ENCODE peak calls at places on chromosome 22, in four cellular contexts. V is GM23338, C is mammary epithelial cell, B is AG04450. R is an unnamed sample.

GRCh38 chr22:50277761-50278160 is 7.6 kb upstream of the MAPK11 start:
- DNase-seq in B (no peak), C (no peak), V (no peak), R (no peak)

GRCh38 chr22:23375031-23375827 is 194.9 kb downstream of the BCR start:
- DNase-seq in B (no peak), C (no peak), V (no peak), R (no peak)

GRCh38 chr22:24118689-24119384 is 62.5 kb upstream of the SUSD2 start:
- DNase-seq in B (no peak), V (no peak), C (no peak), R (no peak)

GRCh38 chr22:20567993-20568417 is 60.6 kb downstream of the MED15 start:
- DNase-seq in V (peak), B (no peak), C (no peak), R (peak)

GRCh38 chr22:50425179-50425916 is 49.5 kb downstream of the SBF1 start:
- DNase-seq in B (no peak), V (no peak), C (no peak), R (no peak)

GRCh38 chr22:38505595-38506117 is 455 bp downstream of the DDX17 start:
- DNase-seq in C (peak), V (peak), B (no peak), R (peak)

GRCh38 chr22:18966748-18967147 is 30.7 kb upstream of the PRODH start:
- DNase-seq in C (no peak), B (no peak), V (no peak), R (no peak)

GRCh38 chr22:26550498-26551033 is 38.3 kb upstream of the TFIP11 start:
- DNase-seq in V (peak), C (no peak), B (peak), R (no peak)

GRCh38 chr22:20645954-20646353 is 128.0 kb upstream of the SERPIND1 start:
- DNase-seq in C (no peak), B (no peak), V (no peak), R (no peak)

GRCh38 chr22:32329202-32329645 is 28.4 kb upstream of the RFPL3 start:
- DNase-seq in C (no peak), B (no peak), V (no peak), R (no peak)

GRCh38 chr22:37043828-37044538 is 7.6 kb upstream of the KCTD17 start:
- DNase-seq in C (peak), B (no peak), V (peak), R (peak)

GRCh38 chr22:36291831-36292740 is 39.2 kb downstream of the APOL1 start:
- DNase-seq in V (no peak), C (no peak), B (no peak), R (no peak)

GRCh38 chr22:32623943-32624342 is 149.3 kb downstream of the FBXO7 start:
- DNase-seq in C (no peak), V (no peak), B (peak), R (no peak)

GRCh38 chr22:36003972-36004674 is 24.5 kb downstream of the RBFOX2 start:
- DNase-seq in V (no peak), C (no peak), B (no peak), R (no peak)

GRCh38 chr22:43396934-43397457 is 14.8 kb upstream of the MPPED1 start:
- DNase-seq in C (no peak), V (no peak), B (no peak), R (no peak)

GRCh38 chr22:25972397-25972796 is 196.9 kb upstream of the SEZ6L start:
- DNase-seq in C (no peak), B (no peak), V (peak), R (no peak)

GRCh38 chr22:41050873-41051272 is 41.5 kb upstream of the EP300 start:
- DNase-seq in B (no peak), V (no peak), C (no peak), R (no peak)

GRCh38 chr22:43451651-43452050 is 39.8 kb downstream of the MPPED1 start:
- DNase-seq in V (no peak), B (no peak), C (no peak), R (no peak)

GRCh38 chr22:35600466-35600865 is 16.7 kb downstream of the MB start:
- DNase-seq in V (no peak), C (no peak), B (no peak), R (no peak)

GRCh38 chr22:19689408-19689807 is 24.9 kb upstream of the SEPTIN5 start:
- DNase-seq in V (no peak), B (no peak), C (no peak), R (no peak)

GRCh38 chr22:37141476-37141875 is 8.2 kb downstream of the IL2RB start:
- DNase-seq in B (no peak), V (no peak), C (no peak), R (no peak)

GRCh38 chr22:35333220-35333619 is 33.5 kb downstream of the TOM1 start:
- DNase-seq in B (no peak), C (no peak), V (no peak), R (no peak)

GRCh38 chr22:18035740-18036139 is 11.4 kb upstream of the MICAL3 start:
- DNase-seq in V (peak), B (no peak), C (peak), R (no peak)

GRCh38 chr22:19853879-19854777 is 546 bp downstream of the GNB1L start:
- DNase-seq in V (no peak), C (no peak), B (no peak), R (no peak)

GRCh38 chr22:50587407-50587806 is 4.8 kb upstream of the CHKB start:
- DNase-seq in C (no peak), V (no peak), B (no peak), R (no peak)

GRCh38 chr22:35889071-35889470 is 139.6 kb downstream of the RBFOX2 start:
- DNase-seq in B (no peak), V (no peak), C (no peak), R (no peak)

GRCh38 chr22:36293606-36294292 is 40.8 kb downstream of the APOL1 start:
- DNase-seq in B (no peak), C (no peak), V (no peak), R (no peak)

GRCh38 chr22:34808618-34809017 is 257.3 kb upstream of the ISX start:
- DNase-seq in B (no peak), V (peak), C (no peak), R (no peak)

GRCh38 chr22:50627452-50627913 is 469 bp downstream of the ARSA start:
- DNase-seq in C (peak), V (peak), B (no peak), R (no peak)

GRCh38 chr22:40714514-40714966 is 35.3 kb downstream of the MCHR1 start:
- DNase-seq in B (peak), V (peak), C (peak), R (peak)

GRCh38 chr22:29751669-29752068 is 15.1 kb downstream of the ZMAT5 start:
- DNase-seq in C (no peak), V (no peak), B (no peak), R (no peak)
- H3K4me3 ChIP-seq in C (no peak), V (no peak), B (no peak), R (no peak)

GRCh38 chr22:46382524-46382923 is 47.0 kb downstream of the TRMU start:
- DNase-seq in B (no peak), V (no peak), C (no peak), R (no peak)

GRCh38 chr22:46387748-46388147 is 52.2 kb downstream of the TRMU start:
- DNase-seq in C (no peak), V (no peak), B (no peak), R (no peak)

GRCh38 chr22:46388647-46389046 is 53.1 kb downstream of the TRMU start:
- DNase-seq in C (no peak), B (no peak), V (no peak), R (no peak)

GRCh38 chr22:46389081-46389480 is 53.6 kb downstream of the TRMU start:
- DNase-seq in V (no peak), C (no peak), B (no peak), R (no peak)

DNA sequence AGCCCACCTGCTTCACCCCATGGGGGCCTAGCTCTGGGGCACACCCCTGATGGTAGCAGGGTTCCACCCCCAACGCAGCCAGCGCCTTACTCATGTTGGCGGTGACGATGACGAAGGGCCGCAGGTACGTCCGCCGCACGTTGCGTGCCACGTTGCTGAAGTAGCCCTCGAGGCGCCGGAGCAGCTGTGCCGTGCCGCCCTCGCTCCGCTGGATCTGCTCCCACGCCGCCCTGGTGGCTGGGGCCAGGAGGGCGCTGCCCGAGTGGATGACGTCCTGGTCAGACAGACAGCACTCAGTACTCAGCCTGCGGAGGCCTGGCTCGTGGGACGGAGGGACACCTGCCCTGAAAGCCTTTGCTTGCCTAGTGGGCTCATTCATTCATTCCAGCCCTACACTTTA is 50.8 kb downstream of the TRMU start:
- DNase-seq in C (no peak), B (no peak), V (peak), R (no peak)
- TF ChIP-seq CTCF in C (no peak), B (peak), V (peak), R (peak)

DNA sequence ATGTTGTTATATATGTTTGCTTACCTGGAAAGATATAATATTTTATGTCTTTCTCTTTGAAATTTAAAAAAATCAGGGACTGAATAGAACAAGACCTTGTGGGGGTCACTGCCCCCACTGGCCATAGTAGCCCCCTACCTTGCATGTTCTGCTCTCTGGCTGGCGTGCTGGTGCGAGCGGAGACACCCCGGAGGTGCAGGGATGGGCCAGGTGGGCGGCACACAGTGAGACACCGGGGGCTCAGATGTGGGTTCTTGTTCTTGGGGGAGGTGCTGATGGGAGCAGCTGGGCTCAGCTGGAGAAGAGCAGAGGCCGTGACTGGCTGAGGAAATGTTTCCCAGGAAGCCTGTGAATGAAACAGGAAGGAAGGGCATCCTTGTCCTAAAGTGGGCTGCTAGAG is 20.2 kb downstream of the GAB4 start:
- DNase-seq in B (no peak), V (no peak), C (no peak), R (no peak)
- H3K4me3 ChIP-seq in B (no peak), V (no peak), C (no peak), R (no peak)

DNA sequence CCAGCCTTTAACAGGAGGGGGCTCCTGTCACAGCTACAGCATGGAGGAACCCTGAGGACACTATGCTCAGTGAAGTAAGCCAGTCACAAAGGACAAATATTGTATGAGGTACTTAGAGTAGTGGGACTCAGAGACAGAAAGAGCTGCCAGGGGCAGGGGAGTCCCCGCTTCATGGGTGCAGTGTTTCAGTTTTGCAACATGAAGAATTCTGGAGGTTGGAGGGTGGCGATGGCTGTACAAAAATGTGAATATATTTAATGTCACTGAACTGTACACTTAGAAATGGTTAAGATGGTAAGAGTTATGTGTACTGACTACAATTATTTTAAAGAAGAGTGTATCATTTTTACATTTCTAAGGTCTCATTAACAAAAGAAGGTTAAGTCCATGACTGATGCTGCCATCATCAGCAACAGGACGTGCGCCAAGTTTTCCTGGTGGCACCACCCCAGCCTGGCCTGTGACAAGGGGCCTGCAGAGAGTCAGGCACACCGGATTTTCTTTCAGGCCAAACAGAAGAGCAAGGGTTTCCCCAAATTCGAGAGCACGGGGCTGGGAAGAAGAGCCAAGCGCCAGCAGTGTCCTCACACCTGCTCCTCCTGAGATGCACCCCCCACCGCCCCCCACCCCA is 22.1 kb downstream of the YPEL1 start:
- DNase-seq in V (no peak), B (no peak), C (no peak), R (no peak)
- TF ChIP-seq CTCF in V (no peak), B (no peak), C (no peak), R (no peak)

GRCh38 chr22:42366815-42367581 is 65.2 kb downstream of the NFAM1 start:
- DNase-seq in B (no peak), V (no peak), C (no peak), R (no peak)
- H3K4me3 ChIP-seq in B (no peak), V (peak), C (no peak), R (no peak)

GRCh38 chr22:49024775-49025440 is 802.8 kb downstream of the BRD1 start:
- DNase-seq in B (no peak), V (no peak), C (no peak), R (no peak)

GRCh38 chr22:49028111-49028510 is 799.6 kb downstream of the BRD1 start:
- DNase-seq in B (no peak), C (no peak), V (no peak), R (no peak)

GRCh38 chr22:49025791-49026475 is 801.7 kb downstream of the BRD1 start:
- DNase-seq in C (no peak), V (no peak), B (no peak), R (no peak)

GRCh38 chr22:49027122-49027670 is 800.5 kb downstream of the BRD1 start:
- DNase-seq in B (no peak), C (no peak), V (no peak), R (no peak)

GRCh38 chr22:49026476-49027121 is 801.1 kb downstream of the BRD1 start:
- DNase-seq in C (no peak), B (no peak), V (no peak), R (peak)
- TF ChIP-seq CTCF in C (no peak), B (no peak), V (no peak), R (peak)

GRCh38 chr22:39662677-39663034 is 92.1 kb downstream of the CACNA1I start:
- DNase-seq in V (peak), C (no peak), B (no peak), R (no peak)

GRCh38 chr22:39664485-39665200 is 94.1 kb downstream of the CACNA1I start:
- DNase-seq in B (no peak), V (peak), C (no peak), R (peak)

GRCh38 chr22:39661501-39661841 is 90.9 kb downstream of the CACNA1I start:
- DNase-seq in V (no peak), C (no peak), B (no peak), R (no peak)

GRCh38 chr22:39663751-39664150 is 93.2 kb downstream of the CACNA1I start:
- DNase-seq in V (peak), B (no peak), C (no peak), R (no peak)

DNA sequence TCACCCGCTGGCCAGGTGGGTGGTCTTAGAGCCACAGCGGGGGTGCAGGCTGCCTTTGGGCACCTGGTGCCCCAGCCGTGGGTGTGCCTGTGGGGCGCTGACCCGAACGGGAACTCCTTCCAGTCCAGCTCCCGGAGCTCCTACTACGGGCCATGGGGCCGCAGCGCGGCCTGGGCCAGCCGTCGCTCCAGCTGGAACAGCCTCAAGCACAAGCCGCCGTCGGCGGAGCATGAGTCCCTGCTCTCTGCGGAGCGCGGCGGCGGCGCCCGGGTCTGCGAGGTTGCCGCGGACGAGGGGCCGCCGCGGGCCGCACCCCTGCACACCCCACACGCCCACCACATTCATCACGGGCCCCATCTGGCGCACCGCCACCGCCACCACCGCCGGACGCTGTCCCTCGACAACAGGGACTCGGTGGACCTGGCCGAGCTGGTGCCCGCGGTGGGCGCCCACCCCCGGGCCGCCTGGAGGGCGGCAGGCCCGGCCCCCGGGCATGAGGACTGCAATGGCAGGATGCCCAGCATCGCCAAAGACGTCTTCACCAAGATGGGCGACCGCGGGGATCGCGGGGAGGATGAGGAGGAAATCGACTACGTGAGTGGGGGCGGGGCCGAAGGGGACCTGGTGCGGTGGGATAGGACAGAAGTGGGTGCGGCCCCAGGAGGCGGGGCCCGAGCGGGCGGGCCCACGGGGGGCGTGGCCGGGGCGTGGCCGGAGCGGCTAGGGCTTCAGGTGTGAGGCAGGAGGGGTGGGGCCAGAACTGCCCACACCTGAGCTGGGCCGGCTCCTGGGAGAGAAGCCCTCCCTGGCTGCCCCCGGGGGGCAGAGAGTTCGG is 91.5 kb downstream of the CACNA1I start:
- DNase-seq in C (peak), B (no peak), V (peak), R (no peak)
- H3K4me3 ChIP-seq in C (peak), B (no peak), V (peak), R (no peak)

R was measured in WERI-Rb-1.